ENCODE peak calls at places on chromosomes 11 and 22, in seven cellular contexts. D is suprapubic skin, R is right lobe of liver, X is stomach, G is GM23338, S is neural progenitor cell, F is colonic mucosa. U is an unnamed sample.

GRCh38 chr11:5345831-5346230 is 2.5 kb upstream of the OR51B5 start:
- DNase-seq in R (no peak), G (no peak), D (no peak), X (no peak), S (no peak), F (no peak), U (no peak)

GRCh38 chr11:94793822-94794221 is 25.7 kb downstream of the AMOTL1 start:
- DNase-seq in X (no peak), R (no peak), D (no peak), S (no peak), G (no peak), F (no peak), U (no peak)

GRCh38 chr11:67409261-67409666 is 5.4 kb downstream of the TBC1D10C start:
- DNase-seq in D (no peak), F (no peak), G (no peak), S (no peak), R (no peak), X (peak; percentile 57), U (no peak)

GRCh38 chr11:7252683-7253213 is 1.0 kb downstream of the SYT9 start:
- DNase-seq in G (peak; percentile 55), D (no peak), R (peak; percentile 62), X (no peak), S (peak; percentile 41), F (no peak), U (no peak)

GRCh38 chr11:30889116-30889765 is 303.1 kb upstream of the MPPED2 start:
- DNase-seq in G (no peak), S (no peak), D (no peak), X (no peak), R (no peak), F (no peak), U (no peak)

GRCh38 chr11:94959179-94959578 is 14.2 kb downstream of the CWC15 start:
- DNase-seq in G (no peak), R (no peak), D (no peak), S (no peak), F (no peak), X (no peak), U (no peak)

GRCh38 chr11:95154514-95154913 is 64.9 kb downstream of the ENDOD1 start:
- DNase-seq in F (peak; percentile 53), D (no peak), G (peak; percentile 84), X (peak; percentile 38), R (no peak), S (peak; percentile 80), U (peak; percentile 89)

GRCh38 chr11:63549411-63549810 is 12.8 kb downstream of the PLAAT4 start:
- DNase-seq in S (no peak), R (no peak), F (peak; percentile 6), D (no peak), G (no peak), X (no peak), U (peak; percentile 30)

GRCh38 chr11:119315139-119316016 is 1.6 kb downstream of the MCAM start:
- DNase-seq in X (no peak), F (no peak), S (peak; percentile 61), G (peak; percentile 73), D (no peak), R (peak; percentile 56), U (peak; percentile 85)

GRCh38 chr11:62889484-62890437 is 9.1 kb downstream of the SLC3A2 start:
- DNase-seq in X (no peak), G (no peak), R (no peak), D (no peak), F (peak; percentile 66), S (no peak), U (peak; percentile 68)

GRCh38 chr11:15289718-15290117 is 175.0 kb downstream of the INSC start:
- DNase-seq in G (no peak), D (no peak), F (no peak), R (no peak), S (no peak), X (no peak), U (no peak)

GRCh38 chr22:27407369-27407985 is 394.1 kb downstream of the MN1 start:
- DNase-seq in D (no peak), X (no peak), S (no peak), F (no peak), G (peak; percentile 25), R (no peak), U (no peak)

GRCh38 chr11:898160-898517 is 12.5 kb downstream of the CHID1 start:
- DNase-seq in S (peak; percentile 73), G (peak; percentile 62), X (no peak), D (no peak), R (no peak), F (no peak), U (peak; percentile 77)

GRCh38 chr11:82734120-82734479 is 436 bp upstream of the FAM181B start:
- DNase-seq in S (no peak), X (no peak), F (no peak), R (no peak), D (no peak), G (no peak), U (no peak)

GRCh38 chr11:35145249-35145648 is 6.3 kb downstream of the CD44 start:
- DNase-seq in R (peak; percentile 56), D (no peak), S (no peak), F (no peak), G (no peak), X (peak; percentile 50), U (no peak)

GRCh38 chr11:124167852-124168251 is 15.3 kb upstream of the OR10D3 start:
- DNase-seq in G (peak; percentile 64), S (peak; percentile 76), X (no peak), F (no peak), R (no peak), D (no peak), U (peak; percentile 66)

GRCh38 chr11:61343792-61344745 is 11.0 kb downstream of the TKFC start:
- DNase-seq in F (no peak), X (no peak), G (no peak), D (no peak), R (no peak), S (no peak), U (no peak)

GRCh38 chr11:61339490-61339878 is 6.5 kb downstream of the TKFC start:
- DNase-seq in F (no peak), G (no peak), S (no peak), D (no peak), X (no peak), R (no peak), U (no peak)

GRCh38 chr11:61340985-61341384 is 8.0 kb downstream of the TKFC start:
- DNase-seq in G (no peak), S (no peak), F (no peak), R (no peak), X (no peak), D (no peak), U (no peak)

GRCh38 chr11:61342207-61342803 is 9.3 kb downstream of the TKFC start:
- DNase-seq in R (no peak), S (no peak), D (no peak), F (no peak), X (no peak), G (no peak), U (no peak)

DNA sequence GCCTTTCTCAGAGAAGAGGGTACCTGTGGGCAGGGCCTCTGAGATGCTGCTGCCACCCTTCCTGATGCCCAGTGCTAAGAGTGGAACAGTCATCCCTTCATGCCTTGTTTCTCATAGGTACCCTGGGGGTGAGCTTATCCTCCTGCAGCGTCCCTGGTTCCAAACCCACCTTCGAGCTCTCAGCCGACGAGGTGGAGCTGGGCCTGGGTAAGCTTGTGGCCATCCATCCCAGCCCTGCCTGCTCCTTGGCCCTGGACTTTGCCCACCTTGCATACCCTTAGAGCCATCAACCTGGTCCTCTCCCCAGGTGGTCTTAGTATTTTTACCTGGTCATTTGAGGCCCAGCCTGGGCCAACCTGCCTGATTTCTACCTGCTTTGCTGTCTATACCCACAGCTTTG is 8.7 kb downstream of the TKFC start:
- DNase-seq in F (no peak), X (no peak), S (no peak), G (no peak), D (no peak), R (no peak), U (no peak)
- H3K36me3 ChIP-seq in F (no peaks in the 10 kb centered on the region), X (peaks cover 62% of the 10 kb centered on the region), S (no peaks in the 10 kb centered on the region), G (no peaks in the 10 kb centered on the region), D (peaks cover 38% of the 10 kb centered on the region), R (no peaks in the 10 kb centered on the region), U (peaks cover 8% of the 10 kb centered on the region)

DNA sequence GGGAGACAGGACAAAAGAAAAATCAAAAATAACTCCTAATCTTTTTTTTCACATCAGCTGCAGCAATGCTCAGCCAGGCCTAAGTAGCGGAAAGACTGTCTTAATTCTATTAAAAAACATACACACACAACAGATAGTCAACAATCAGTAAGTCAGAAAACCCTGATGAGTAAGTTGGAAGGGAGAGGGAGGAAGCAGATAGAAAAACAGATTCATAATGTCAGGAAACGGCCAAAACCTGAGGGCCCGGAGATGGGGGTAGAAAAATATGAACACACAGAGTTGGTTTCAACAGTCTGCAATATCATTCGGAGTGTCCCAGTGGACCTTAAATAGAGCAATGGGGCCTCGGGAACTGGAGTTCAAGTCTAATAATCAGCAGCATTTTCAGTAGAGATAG is 14.8 kb downstream of the LRRC55 start:
- DNase-seq in G (no peak), R (no peak), S (no peak), D (no peak), F (no peak), X (no peak), U (no peak)
- TF ChIP-seq CTCF in G (no peak), R (no peak), S (no peak), D (no peak), F (no peak), X (no peak), U (no peak)

DNA sequence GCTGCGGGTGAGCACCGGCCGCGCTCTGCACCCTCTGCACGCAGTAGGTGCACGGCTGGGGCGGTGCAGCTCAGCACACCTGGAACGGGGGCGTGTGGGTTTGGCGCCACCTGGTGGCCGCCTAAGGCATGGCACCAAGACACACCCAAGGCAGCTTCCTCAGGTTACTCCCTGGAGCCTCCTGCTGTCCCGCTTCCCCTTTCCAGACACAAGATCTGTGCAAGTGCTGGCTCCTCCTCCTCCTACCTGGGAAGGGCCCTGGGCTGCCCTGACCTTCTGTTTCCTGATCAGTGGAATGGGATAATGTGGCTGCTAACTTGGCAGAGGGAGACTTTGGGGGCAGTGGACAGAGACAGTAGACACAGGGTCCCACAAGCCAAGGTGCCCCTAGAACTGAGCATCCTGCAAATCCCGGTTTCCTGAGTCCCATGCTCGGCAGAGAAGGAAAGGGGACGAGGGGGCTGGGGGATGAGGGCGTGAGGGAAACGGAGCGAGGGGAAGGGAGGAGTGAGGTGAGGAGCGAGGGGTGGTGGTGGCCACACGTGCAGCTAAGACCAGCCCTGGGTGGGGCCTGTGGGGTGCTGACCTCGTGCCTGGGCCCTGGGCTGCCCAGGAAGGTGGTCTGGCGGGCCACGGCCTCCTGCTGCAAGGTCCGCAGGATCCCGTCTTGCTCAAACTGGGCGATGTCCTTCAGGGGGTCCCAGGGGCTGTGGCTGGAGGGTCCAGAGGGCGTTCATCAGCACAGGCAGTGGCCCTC is 34.8 kb upstream of the CARS1 start:
- DNase-seq in D (peak; percentile 82), S (peak; percentile 85), G (peak; percentile 94), R (peak; percentile 77), X (peak; percentile 74), F (peak; percentile 86), U (peak; percentile 98)
- H3K36me3 ChIP-seq in D (peaks cover 66% of the 10 kb centered on the region), S (no peaks in the 10 kb centered on the region), G (no peaks in the 10 kb centered on the region), R (no peaks in the 10 kb centered on the region), X (peaks cover 45% of the 10 kb centered on the region), F (no peaks in the 10 kb centered on the region), U (no peaks in the 10 kb centered on the region)

DNA sequence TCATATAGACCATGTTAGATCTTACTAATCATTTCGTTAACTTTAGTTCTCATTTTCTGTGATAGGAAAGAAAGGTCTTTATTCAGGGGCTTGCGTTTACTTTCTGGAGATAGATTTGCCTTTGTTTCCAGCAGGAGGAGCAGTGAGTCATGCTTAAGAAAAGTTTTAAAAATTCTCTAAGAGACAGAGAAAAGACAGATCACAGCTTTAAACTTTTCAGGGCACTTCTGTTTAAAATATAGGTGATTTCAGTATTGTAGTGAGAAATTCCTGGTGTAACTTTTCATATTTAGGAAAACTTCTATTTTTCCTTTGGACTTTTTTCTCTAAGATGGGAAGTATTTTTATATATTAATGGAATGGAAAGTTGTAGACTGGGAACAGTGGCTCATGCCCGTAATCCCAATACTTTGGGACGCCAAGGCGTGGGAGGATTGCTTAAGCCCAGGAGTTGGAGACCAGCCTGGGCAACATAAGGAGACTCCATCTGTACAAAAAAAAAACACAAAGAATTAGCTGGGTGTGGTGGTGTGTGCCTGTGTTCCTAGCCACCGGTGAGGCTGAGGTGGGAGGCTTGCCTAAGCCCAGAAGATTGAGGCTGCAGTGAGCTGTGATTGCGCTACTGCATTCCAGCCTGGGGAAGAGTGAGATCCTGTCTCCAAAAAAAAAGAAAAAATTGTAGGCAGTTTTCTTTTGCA is 60.3 kb downstream of the ATXN10 start:
- DNase-seq in X (no peak), D (no peak), F (no peak), S (peak; percentile 17), G (peak; percentile 49), R (no peak), U (no peak)
- TF ChIP-seq CTCF in X (no peak), D (no peak), F (no peak), S (peak; percentile 63), G (peak; percentile 75), R (no peak), U (peak; percentile 74)

U was measured in endodermal cell.